ENCODE peak calls at places on chromosomes 11 and 22, in four cellular contexts. Q is progenitor cell of endocrine pancreas, S is bronchial epithelial cell, E is colonic mucosa. U is an unnamed sample.

GRCh38 chr11:27700351-27701261 is at the start of gene BDNF:
- DNase-seq in Q (peak), S (peak), E (no peak), U (no peak)

GRCh38 chr22:31526275-31526674 is 29.9 kb downstream of the SFI1 start:
- DNase-seq in Q (no peak), S (no peak), E (no peak), U (no peak)

GRCh38 chr22:50301581-50301991 is 5.9 kb downstream of the PLXNB2 start:
- DNase-seq in Q (no peak), S (no peak), E (no peak), U (no peak)

GRCh38 chr22:31852691-31853370 is 91.5 kb upstream of the YWHAH start:
- DNase-seq in Q (no peak), S (no peak), E (no peak), U (no peak)

GRCh38 chr11:111911563-111912401 is at the start of gene CRYAB:
- DNase-seq in Q (no peak), S (peak), E (peak), U (no peak)

GRCh38 chr11:99068832-99069231 is 48.1 kb downstream of the CNTN5 start:
- DNase-seq in Q (no peak), S (peak), E (no peak), U (no peak)

GRCh38 chr22:43435851-43436535 is 24.2 kb downstream of the MPPED1 start:
- DNase-seq in Q (no peak), S (no peak), E (no peak), U (no peak)

GRCh38 chr22:47609653-47610052 is 847.2 kb downstream of the TBC1D22A start:
- DNase-seq in Q (no peak), S (no peak), E (no peak), U (no peak)

GRCh38 chr22:49255741-49256318 is 571.8 kb downstream of the BRD1 start:
- DNase-seq in Q (no peak), S (no peak), E (no peak), U (no peak)

GRCh38 chr11:107856981-107857517 is 1.5 kb downstream of the SLC35F2 start:
- DNase-seq in Q (no peak), S (peak), E (peak), U (no peak)

GRCh38 chr11:121367434-121367833 is 74.9 kb downstream of the SC5D start:
- DNase-seq in Q (no peak), S (no peak), E (no peak), U (peak)

GRCh38 chr11:74418509-74418895 is 20.3 kb upstream of the PGM2L1 start:
- DNase-seq in Q (no peak), S (peak), E (no peak), U (no peak)

GRCh38 chr11:101083334-101083733 is 46.3 kb downstream of the PGR start:
- DNase-seq in Q (no peak), S (no peak), E (no peak), U (no peak)
- TF ChIP-seq CTCF in Q (no peak), S (no peak), E (no peak), U (no peak)

GRCh38 chr22:37661160-37661924 is 2.8 kb downstream of the PDXP start:
- DNase-seq in Q (no peak), S (no peak), E (no peak), U (no peak)
- TF ChIP-seq CTCF in Q (peak), S (peak), E (no peak), U (no peak)

GRCh38 chr22:30304495-30305244 is 15.4 kb upstream of the CASTOR1 start:
- DNase-seq in Q (no peak), S (peak), E (no peak), U (no peak)
- TF ChIP-seq CTCF in Q (no peak), S (no peak), E (no peak), U (no peak)

DNA sequence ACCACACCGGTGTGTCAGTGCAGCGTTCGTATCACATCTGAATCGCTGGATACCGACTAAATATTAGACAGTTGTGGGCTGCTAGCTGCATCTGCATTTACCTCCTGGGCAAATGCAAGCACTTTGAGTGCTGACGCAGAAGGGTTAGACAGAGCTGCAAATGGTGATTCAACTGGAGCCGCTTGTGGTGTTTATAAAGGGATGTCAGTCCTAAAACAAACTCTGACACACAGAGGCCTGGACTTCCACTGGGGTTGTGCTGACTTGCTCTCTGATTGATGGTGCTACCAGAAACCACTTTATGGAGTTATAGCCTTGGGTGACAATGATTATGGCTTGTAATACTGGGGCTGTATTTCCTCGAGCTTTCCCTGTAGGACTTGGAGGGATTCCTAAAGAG is 374.4 kb downstream of the NTM start:
- DNase-seq in Q (no peak), S (peak), E (no peak), U (no peak)
- TF ChIP-seq CTCF in Q (no peak), S (no peak), E (no peak), U (no peak)

GRCh38 chr22:30245985-30246901 is at the start of gene LIF:
- DNase-seq in Q (peak), S (peak), E (peak), U (no peak)
- TF ChIP-seq CTCF in Q (peak), S (peak), E (no peak), U (no peak)

GRCh38 chr22:29202231-29203192 is 3.2 kb upstream of the EMID1 start:
- DNase-seq in Q (no peak), S (peak), E (peak), U (no peak)
- TF ChIP-seq CTCF in Q (peak), S (peak), E (no peak), U (no peak)

DNA sequence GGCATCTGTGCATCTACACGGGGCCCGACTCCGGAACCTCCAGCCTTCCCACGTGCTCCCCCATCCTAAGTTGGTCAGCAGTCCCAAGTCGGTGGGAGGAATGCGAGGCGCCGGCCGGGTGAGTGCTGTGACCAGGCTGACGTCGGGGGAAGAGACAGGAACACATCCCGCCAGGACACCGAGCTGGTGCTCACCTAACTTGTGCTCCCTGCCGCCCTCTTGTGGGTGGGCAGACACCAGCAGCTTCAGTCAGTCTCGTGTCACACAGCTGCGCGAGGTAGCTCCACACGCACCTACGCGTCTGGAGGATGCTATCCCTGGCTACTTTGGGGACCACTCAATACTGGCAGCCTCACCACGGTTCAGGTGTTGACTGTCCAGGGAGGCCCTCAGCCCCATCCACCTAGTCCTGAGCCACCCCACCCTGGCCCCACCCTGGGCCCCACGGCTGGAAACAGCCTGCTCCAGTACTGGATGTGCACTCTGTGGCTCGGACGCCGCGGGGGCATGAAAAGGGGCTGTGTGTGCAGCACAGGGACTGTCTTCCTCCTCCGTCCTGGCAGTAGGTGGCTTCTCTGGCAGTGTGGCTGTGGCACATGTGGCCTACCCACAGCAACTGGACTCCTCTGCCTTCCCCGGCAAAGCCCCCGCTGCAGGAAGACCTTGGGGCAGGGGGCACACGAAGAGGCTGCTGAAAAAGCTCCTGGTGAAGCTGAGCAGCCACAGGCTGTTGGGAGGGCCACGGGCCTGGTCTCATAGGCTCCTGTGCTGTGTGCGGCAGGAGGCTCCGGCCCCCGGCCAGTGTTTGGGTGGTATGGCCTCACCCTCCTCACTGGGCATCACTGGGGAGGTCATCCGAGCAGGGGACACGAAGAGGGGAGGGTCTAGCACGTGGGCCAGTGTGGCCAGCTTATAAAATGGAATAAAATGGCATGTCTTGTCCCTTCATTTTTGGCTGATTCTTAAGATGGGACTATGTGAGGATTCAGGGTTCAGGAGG is 11.2 kb upstream of the BID start:
- DNase-seq in Q (no peak), S (peak), E (peak), U (peak)
- TF ChIP-seq CTCF in Q (peak), S (peak), E (peak), U (no peak)